ENCODE peak calls at places on chromosome 20, in eight cellular contexts. G, R, T, W, O, J, U and L are unnamed samples.

GRCh38 chr20:52105045-52105572 is 86.5 kb downstream of the ZFP64 start:
- DNase-seq in G (peak; percentile 98), R (peak; percentile 26), T (no peak), W (peak; percentile 58), O (no peak), J (no peak), U (no peak), L (no peak)

GRCh38 chr20:41268917-41269652 is 48.4 kb downstream of the ZHX3 start:
- DNase-seq in G (no peak), R (no peak), T (no peak), W (no peak), O (no peak), J (no peak), U (no peak), L (no peak)

GRCh38 chr20:58784321-58785074 is 66.2 kb downstream of the GNAS-AS1 start:
- DNase-seq in G (no peak), R (no peak), T (no peak), W (no peak), O (no peak), J (no peak), U (no peak), L (no peak)

GRCh38 chr20:19129976-19130612 is 82.3 kb upstream of the SLC24A3 start:
- DNase-seq in G (no peak), R (no peak), T (no peak), W (no peak), O (no peak), J (no peak), U (no peak), L (no peak)

GRCh38 chr20:49381558-49382493 is 100.6 kb downstream of the KCNB1 start:
- DNase-seq in G (peak; percentile 75), R (peak; percentile 10), T (peak; percentile 37), W (no peak), O (no peak), J (no peak), U (peak; percentile 66), L (no peak)

GRCh38 chr20:51554538-51555165 is 12.1 kb upstream of the NFATC2 start:
- DNase-seq in G (no peak), R (peak; percentile 78), T (peak; percentile 62), W (no peak), O (no peak), J (no peak), U (no peak), L (no peak)

GRCh38 chr20:41336711-41337492 is 3.7 kb upstream of the LPIN3 start:
- DNase-seq in G (no peak), R (no peak), T (no peak), W (no peak), O (no peak), J (no peak), U (no peak), L (no peak)

GRCh38 chr20:54090230-54091119 is 20.1 kb upstream of the BCAS1 start:
- DNase-seq in G (no peak), R (no peak), T (no peak), W (no peak), O (no peak), J (no peak), U (no peak), L (no peak)

GRCh38 chr20:5188736-5189135 is 61.9 kb downstream of the CDS2 start:
- DNase-seq in G (no peak), R (no peak), T (no peak), W (no peak), O (no peak), J (no peak), U (no peak), L (no peak)

GRCh38 chr20:32456869-32457421 is 98.8 kb downstream of the ASXL1 start:
- DNase-seq in G (no peak), R (peak; percentile 17), T (peak; percentile 26), W (peak; percentile 98), O (no peak), J (no peak), U (peak; percentile 65), L (no peak)

GRCh38 chr20:23995905-23996666 is 7.5 kb upstream of the GGTLC1 start:
- DNase-seq in G (peak; percentile 18), R (peak; percentile 24), T (peak; percentile 42), W (peak; percentile 57), O (peak; percentile 55), J (no peak), U (peak; percentile 48), L (peak; percentile 15)